ENCODE peak calls at places on chromosome 22, in four cellular contexts. G, V, T and B are unnamed samples.

GRCh38 chr22:44192098-44192810 is 11.5 kb downstream of the PARVG start:
- DNase-seq in G (peak), V (no peak), T (peak), B (peak)

GRCh38 chr22:39265143-39265542 is 20.4 kb upstream of the PDGFB start:
- DNase-seq in G (no peak), V (no peak), T (peak), B (no peak)

GRCh38 chr22:27795053-27795452 is 6.5 kb downstream of the MN1 start:
- DNase-seq in G (no peak), V (no peak), T (no peak), B (no peak)

GRCh38 chr22:36156515-36157419 is 3.8 kb downstream of the APOL3 start:
- DNase-seq in G (no peak), V (peak), T (peak), B (peak)

GRCh38 chr22:30267382-30268302 is 991 bp upstream of the OSM start:
- DNase-seq in G (no peak), V (no peak), T (no peak), B (no peak)

GRCh38 chr22:47030881-47031627 is 268.6 kb downstream of the TBC1D22A start:
- DNase-seq in G (no peak), V (no peak), T (peak), B (no peak)

GRCh38 chr22:36405671-36406070 is 17.9 kb upstream of the MYH9 start:
- DNase-seq in G (no peak), V (no peak), T (no peak), B (no peak)

GRCh38 chr22:43985532-43985931 is 30.3 kb downstream of the SAMM50 start:
- DNase-seq in G (no peak), V (no peak), T (peak), B (no peak)

DNA sequence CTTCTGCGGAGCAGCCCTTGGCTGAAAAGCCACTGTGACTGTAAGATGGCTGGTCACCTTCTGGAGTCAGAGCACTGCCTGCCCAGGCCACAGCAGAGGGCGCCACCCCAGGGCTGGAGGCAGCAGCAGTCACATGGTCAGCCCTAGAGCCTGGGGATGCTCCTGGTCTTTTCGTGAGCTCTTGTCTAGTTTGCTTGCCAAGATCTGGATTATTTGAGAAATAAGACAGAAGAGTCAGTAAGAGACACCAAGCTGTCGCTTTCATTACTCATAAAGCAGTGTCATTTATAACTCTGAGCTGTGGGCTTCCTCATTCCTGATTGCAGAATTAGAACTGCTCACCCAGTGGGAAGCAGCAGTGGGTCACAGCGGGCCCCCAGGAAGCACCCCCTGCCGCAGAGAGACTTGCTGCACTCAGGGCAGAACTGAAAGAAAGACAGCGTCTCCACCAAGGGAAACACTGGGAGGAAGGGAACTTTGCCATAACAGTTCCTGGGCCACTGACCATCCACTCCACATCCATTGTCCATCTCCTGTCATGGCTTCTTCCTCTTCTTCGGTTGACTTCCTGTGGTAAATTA is 56.7 kb downstream of the PPP6R2 start:
- DNase-seq in G (peak), V (peak), T (peak), B (no peak)
- TF ChIP-seq CTCF in G (peak), V (peak), T (peak), B (peak)

GRCh38 chr22:19943665-19944026 is 2.0 kb upstream of the TXNRD2 start:
- DNase-seq in G (no peak), V (peak), T (no peak), B (no peak)
- TF ChIP-seq JUN in G (no peak), V (no peak), T (peak), B (no peak)

DNA sequence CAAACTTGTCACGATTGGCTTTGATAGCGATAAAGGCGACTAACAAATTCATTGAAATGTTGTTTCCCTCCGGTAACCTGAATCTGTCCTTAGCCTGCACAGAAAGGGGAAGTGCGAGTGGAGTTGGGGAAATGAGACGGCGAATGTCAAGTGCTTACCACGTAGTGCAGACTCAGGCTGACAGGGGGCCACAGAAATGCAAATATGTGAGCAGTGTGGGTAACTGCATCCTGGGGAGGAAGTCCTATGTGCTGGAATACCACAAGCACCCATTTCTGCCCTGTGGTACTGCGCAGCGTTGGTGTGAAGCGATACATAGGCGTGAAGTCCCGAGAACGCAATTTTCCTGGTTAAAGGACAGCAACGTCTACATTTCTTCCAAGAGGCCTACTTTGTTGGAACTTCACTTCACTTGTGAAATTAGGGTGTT is 869 bp upstream of the EIF4ENIF1 start:
- DNase-seq in G (no peak), V (peak), T (peak), B (peak)
- TF ChIP-seq POLR2AphosphoS5 in G (no peak), V (peak), T (peak), B (no peak)

DNA sequence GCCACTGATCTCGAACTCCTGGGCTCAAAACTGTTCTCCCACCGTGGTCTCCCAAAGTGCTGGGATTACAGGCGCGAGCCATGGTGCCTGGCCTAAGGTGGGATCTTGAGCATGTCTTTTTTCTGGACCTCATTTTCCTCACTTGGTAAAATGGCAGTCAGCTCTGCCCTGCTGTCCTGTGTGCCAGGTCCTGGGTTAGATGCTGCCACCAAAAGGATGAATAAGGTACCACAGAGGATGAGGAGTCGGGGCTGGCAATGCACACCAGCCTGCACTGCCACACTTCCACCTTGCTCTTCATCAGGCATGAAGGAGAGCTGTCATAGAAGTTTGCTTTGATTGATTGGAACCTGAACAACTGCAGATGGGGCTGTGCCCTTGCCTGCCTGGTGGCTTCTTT is 32.3 kb downstream of the ACO2 start:
- DNase-seq in G (no peak), V (peak), T (no peak), B (peak)
- TF ChIP-seq CTCF in G (peak), V (peak), T (no peak), B (no peak)

GRCh38 chr22:48309115-48309705 is 1518.5 kb downstream of the BRD1 start:
- DNase-seq in G (no peak), V (no peak), T (no peak), B (no peak)

GRCh38 chr22:48313156-48313555 is 1514.5 kb downstream of the BRD1 start:
- DNase-seq in G (no peak), V (no peak), T (no peak), B (no peak)

GRCh38 chr22:48307941-48308340 is 1519.7 kb downstream of the BRD1 start:
- DNase-seq in G (no peak), V (no peak), T (no peak), B (no peak)

GRCh38 chr22:48306785-48307570 is 1520.7 kb downstream of the BRD1 start:
- DNase-seq in G (no peak), V (no peak), T (no peak), B (no peak)

DNA sequence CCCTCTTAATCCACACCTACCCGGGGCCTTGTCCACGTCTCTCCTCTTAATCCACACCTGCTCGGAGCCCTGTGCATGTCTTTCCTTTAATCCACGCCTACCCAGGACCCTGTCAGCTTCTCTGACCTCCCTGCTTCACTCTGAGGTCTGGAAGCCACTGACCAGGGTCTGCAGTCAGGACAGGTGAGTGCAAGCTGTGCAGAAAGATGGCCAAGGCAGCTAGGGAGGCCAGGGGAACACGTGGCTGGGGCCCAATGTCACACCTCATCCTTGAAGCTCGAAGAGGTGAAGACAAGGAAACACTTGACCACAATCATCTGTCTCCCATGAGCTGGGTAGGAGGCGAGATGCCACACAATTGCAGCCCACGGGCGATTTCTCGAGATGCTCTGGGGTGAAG is 1516.9 kb downstream of the BRD1 start:
- DNase-seq in G (no peak), V (no peak), T (no peak), B (no peak)
- TF ChIP-seq JUN in G (no peak), V (no peak), T (no peak), B (no peak)

DNA sequence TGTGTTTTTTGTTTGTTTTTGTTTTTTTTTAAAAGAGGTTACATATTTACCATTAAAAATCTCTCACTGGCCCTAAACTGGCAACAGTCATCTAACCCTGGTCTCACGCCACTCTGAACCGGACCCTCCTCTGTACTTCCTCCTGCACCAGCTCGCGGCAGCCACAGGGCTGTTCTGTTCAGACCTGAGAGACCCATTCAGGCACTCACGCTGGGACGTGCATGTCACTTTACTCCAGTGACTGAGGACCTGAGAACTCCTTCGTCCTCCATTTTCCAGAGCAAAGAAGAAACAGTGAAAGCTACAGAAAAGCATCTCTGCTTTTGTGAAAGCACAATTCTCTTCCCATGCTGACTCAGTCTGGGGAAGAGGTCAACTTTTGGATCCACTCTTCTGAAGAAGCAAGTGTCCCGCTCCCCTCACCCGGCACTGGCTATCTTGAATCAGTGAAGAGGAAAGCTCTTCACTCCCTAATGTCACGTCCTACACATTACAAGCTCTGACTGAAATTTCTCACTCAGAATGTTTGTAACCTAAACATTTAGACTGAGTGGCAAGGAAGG is 24.6 kb downstream of the PISD start:
- DNase-seq in G (no peak), V (no peak), T (no peak), B (no peak)
- TF ChIP-seq POLR2AphosphoS5 in G (no peak), V (no peak), T (no peak), B (no peak)

GRCh38 chr22:41507330-41508063 is 36.8 kb downstream of the POLR3H start:
- DNase-seq in G (no peak), V (no peak), T (no peak), B (no peak)

GRCh38 chr22:41512421-41513194 is 31.7 kb downstream of the POLR3H start:
- DNase-seq in G (no peak), V (peak), T (peak), B (no peak)

GRCh38 chr22:41504397-41504796 is 35.5 kb downstream of the ACO2 start:
- DNase-seq in G (no peak), V (no peak), T (no peak), B (no peak)

GRCh38 chr22:41511521-41511968 is 32.7 kb downstream of the POLR3H start:
- DNase-seq in G (no peak), V (no peak), T (no peak), B (no peak)

DNA sequence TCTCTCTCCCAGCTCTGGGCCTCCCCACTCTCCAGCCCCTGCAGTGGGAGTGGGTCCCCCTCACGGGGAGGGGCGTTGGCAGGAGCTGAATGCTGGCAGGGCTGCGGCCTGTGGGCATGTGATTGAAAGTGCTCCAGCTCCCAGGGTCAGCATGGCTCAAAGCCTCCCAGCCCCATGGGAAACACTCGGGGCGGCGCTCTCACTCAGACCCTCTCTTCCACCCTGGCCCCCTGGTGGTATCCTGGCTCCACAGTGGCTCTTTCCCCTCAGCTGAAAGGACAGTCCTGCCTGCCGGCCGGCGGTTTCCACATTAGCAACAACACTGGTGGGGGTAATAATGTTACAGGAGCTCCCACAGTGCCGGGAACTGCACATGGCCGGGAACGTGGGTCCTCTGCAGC is 35.5 kb downstream of the POLR3H start:
- DNase-seq in G (no peak), V (no peak), T (no peak), B (no peak)
- TF ChIP-seq CTCF in G (no peak), V (no peak), T (no peak), B (no peak)